ENCODE peak calls at places on chromosomes 11 and 22, in six cellular contexts. Z is H9, V is heart right ventricle, E is left ventricle myocardium inferior, J is PC-9, K is pancreas. U is an unnamed sample. For H3K4me1, the result is how much of the 10 kb centered on the place peaks cover.

GRCh38 chr11:1310315-1310687 is 869 bp upstream of the TOLLIP start:
- DNase-seq in Z (no peak), V (no peak), E (no peak), J (no peak), K (no peak), U (no peak)

GRCh38 chr11:12402027-12402426 is 24.7 kb downstream of the PARVA start:
- DNase-seq in Z (no peak), V (no peak), E (no peak), J (no peak), K (no peak), U (no peak)

GRCh38 chr11:35619030-35619753 is 932 bp downstream of the FJX1 start:
- DNase-seq in Z (peak), V (no peak), E (peak), J (peak), K (peak), U (peak)

GRCh38 chr11:44978961-44979331 is 28.3 kb upstream of the TP53I11 start:
- DNase-seq in Z (no peak), V (no peak), E (no peak), J (peak), K (no peak), U (no peak)

GRCh38 chr11:8934735-8935478 is 2.2 kb upstream of the C11orf16 start:
- DNase-seq in Z (no peak), V (no peak), E (no peak), J (peak), K (no peak), U (peak)

GRCh38 chr11:79412761-79413160 is 28.1 kb downstream of the TENM4 start:
- DNase-seq in Z (no peak), V (no peak), E (no peak), J (no peak), K (no peak), U (no peak)

GRCh38 chr11:13834463-13834862 is 128.1 kb upstream of the SPON1 start:
- DNase-seq in Z (peak), V (no peak), E (no peak), J (no peak), K (no peak), U (no peak)

GRCh38 chr11:10076458-10077141 is 217.4 kb downstream of the SBF2 start:
- DNase-seq in Z (peak), V (peak), E (peak), J (no peak), K (peak), U (no peak)

GRCh38 chr11:12249590-12250260 is 127.6 kb upstream of the PARVA start:
- DNase-seq in Z (no peak), V (no peak), E (no peak), J (peak), K (peak), U (no peak)

GRCh38 chr11:126512741-126513715 is 157.5 kb downstream of the ST3GAL4 start:
- DNase-seq in Z (no peak), V (no peak), E (no peak), J (no peak), K (no peak), U (no peak)

GRCh38 chr22:19732403-19733113 is 9.2 kb downstream of the GP1BB start:
- DNase-seq in Z (no peak), V (no peak), E (no peak), J (no peak), K (no peak), U (no peak)

GRCh38 chr22:44546686-44547310 is 48.8 kb upstream of the RTL6 start:
- DNase-seq in Z (no peak), V (no peak), E (no peak), J (no peak), K (no peak), U (no peak)

GRCh38 chr22:43884600-43885318 is 7.1 kb downstream of the PNPLA5 start:
- DNase-seq in Z (peak), V (peak), E (peak), J (no peak), K (no peak), U (peak)

GRCh38 chr11:86041975-86042378 is 26.9 kb downstream of the PICALM start:
- DNase-seq in Z (peak), V (peak), E (no peak), J (peak), K (no peak), U (peak)

GRCh38 chr11:122140535-122140934 is 24.5 kb upstream of the BLID start:
- DNase-seq in Z (no peak), V (no peak), E (no peak), J (peak), K (no peak), U (peak)

GRCh38 chr11:12787847-12788246 is 113.6 kb downstream of the TEAD1 start:
- DNase-seq in Z (no peak), V (no peak), E (no peak), J (no peak), K (no peak), U (peak)

GRCh38 chr22:32079110-32080089 is 36.3 kb downstream of the SLC5A1 start:
- DNase-seq in Z (peak), V (no peak), E (no peak), J (peak), K (no peak), U (peak)

GRCh38 chr22:22037740-22038139 is 55.2 kb upstream of the TOP3B start:
- DNase-seq in Z (no peak), V (no peak), E (no peak), J (no peak), K (no peak), U (peak)

GRCh38 chr11:72242141-72242540 is 1.8 kb downstream of the PHOX2A start:
- DNase-seq in Z (peak), V (no peak), E (no peak), J (no peak), K (no peak), U (no peak)

GRCh38 chr22:35586771-35587170 is 30.4 kb downstream of the MB start:
- DNase-seq in Z (no peak), V (no peak), E (no peak), J (no peak), K (no peak), U (no peak)

GRCh38 chr11:74142624-74143023 is 28.2 kb downstream of the C2CD3 start:
- DNase-seq in Z (no peak), V (no peak), E (no peak), J (no peak), K (no peak), U (no peak)

GRCh38 chr22:36991220-36991619 is 28.0 kb downstream of the TST start:
- DNase-seq in Z (peak), V (no peak), E (no peak), J (no peak), K (no peak), U (no peak)

GRCh38 chr22:19125474-19126308 is 3.5 kb upstream of the DGCR2 start:
- DNase-seq in Z (no peak), V (no peak), E (no peak), J (no peak), K (no peak), U (no peak)

GRCh38 chr11:33449798-33450197 is 192.6 kb downstream of the HIPK3 start:
- DNase-seq in Z (no peak), V (no peak), E (no peak), J (peak), K (no peak), U (no peak)

GRCh38 chr11:73290536-73290935 is 17.5 kb upstream of the ARHGEF17 start:
- DNase-seq in Z (no peak), V (no peak), E (no peak), J (no peak), K (no peak), U (no peak)

GRCh38 chr11:67373916-67374570 is 645 bp upstream of the CLCF1 start:
- DNase-seq in Z (peak), V (peak), E (peak), J (peak), K (peak), U (peak)

GRCh38 chr11:63738720-63739360 is 29.7 kb downstream of the ZFTA start:
- DNase-seq in Z (peak), V (peak), E (peak), J (peak), K (no peak), U (peak)

GRCh38 chr11:120738516-120739046 is 227.0 kb downstream of the GRIK4 start:
- DNase-seq in Z (no peak), V (no peak), E (no peak), J (no peak), K (no peak), U (no peak)

GRCh38 chr22:34798605-34799004 is 267.4 kb upstream of the ISX start:
- DNase-seq in Z (no peak), V (peak), E (no peak), J (no peak), K (no peak), U (no peak)

GRCh38 chr11:33160147-33160546 is 1.1 kb downstream of the CSTF3 start:
- DNase-seq in Z (no peak), V (no peak), E (no peak), J (peak), K (no peak), U (peak)

GRCh38 chr11:19071255-19071654 is 10.7 kb upstream of the MRGPRX2 start:
- DNase-seq in Z (peak), V (peak), E (peak), J (peak), K (peak), U (peak)

GRCh38 chr22:22342697-22343602 is 98.4 kb downstream of the VPREB1 start:
- DNase-seq in Z (peak), V (no peak), E (peak), J (peak), K (peak), U (no peak)

GRCh38 chr11:111193924-111194490 is 51.5 kb upstream of the POU2AF2 start:
- DNase-seq in Z (no peak), V (no peak), E (no peak), J (peak), K (no peak), U (no peak)

GRCh38 chr11:87722756-87723599 is 452.3 kb downstream of the RAB38 start:
- DNase-seq in Z (peak), V (peak), E (no peak), J (peak), K (no peak), U (no peak)

GRCh38 chr11:96314326-96315050 is 28.5 kb downstream of the MAML2 start:
- DNase-seq in Z (no peak), V (no peak), E (peak), J (peak), K (no peak), U (peak)

GRCh38 chr11:112368402-112368801 is 107.7 kb upstream of the PLET1 start:
- DNase-seq in Z (no peak), V (no peak), E (no peak), J (no peak), K (no peak), U (no peak)

GRCh38 chr11:39768214-39768613 is 1691.2 kb downstream of the LRRC4C start:
- DNase-seq in Z (no peak), V (no peak), E (no peak), J (no peak), K (no peak), U (no peak)

GRCh38 chr11:78868563-78868962 is 293.9 kb upstream of the NARS2 start:
- DNase-seq in Z (no peak), V (no peak), E (no peak), J (no peak), K (no peak), U (no peak)

GRCh38 chr11:62556102-62556871 is 9.7 kb upstream of the AHNAK start:
- DNase-seq in Z (peak), V (peak), E (peak), J (peak), K (peak), U (peak)
- H3K4me1 ChIP-seq in Z (under half), V (half or more), E (half or more), J (half or more), K (half or more), U (half or more)

GRCh38 chr22:29799217-29799680 is 32.1 kb downstream of the UQCR10 start:
- DNase-seq in Z (no peak), V (peak), E (peak), J (peak), K (peak), U (peak)
- H3K4me1 ChIP-seq in Z (under half), V (under half), E (half or more), J (half or more), K (under half), U (under half)

DNA sequence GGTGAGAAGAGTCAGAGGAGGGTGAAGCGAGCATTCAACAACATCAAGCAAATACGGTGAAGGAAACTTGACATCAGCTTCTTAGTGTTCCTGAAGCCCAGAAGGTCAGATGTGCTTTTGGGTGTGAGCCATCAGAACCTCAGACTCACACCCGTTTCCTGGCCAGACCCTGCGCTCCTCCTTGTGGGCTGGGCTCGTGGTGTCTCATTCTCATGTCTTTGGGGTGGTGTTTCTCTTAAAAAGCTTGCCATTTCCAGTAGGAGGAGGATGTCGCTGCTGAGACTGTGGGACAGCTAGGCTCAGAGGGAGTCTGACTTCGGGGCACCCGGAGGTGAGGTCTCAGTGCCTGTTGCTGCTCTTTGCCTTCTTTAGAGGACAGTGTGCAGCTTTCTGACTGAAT is 24.2 kb downstream of the PPFIBP2 start:
- DNase-seq in Z (no peak), V (peak), E (peak), J (no peak), K (no peak), U (no peak)
- H3K4me1 ChIP-seq in Z (under half), V (under half), E (under half), J (under half), K (under half), U (under half)

GRCh38 chr11:3001496-3001895 is 9.4 kb upstream of the NAP1L4 start:
- DNase-seq in Z (no peak), V (peak), E (peak), J (no peak), K (no peak), U (no peak)
- H3K4me1 ChIP-seq in Z (under half), V (under half), E (under half), J (under half), K (under half), U (under half)

GRCh38 chr11:45984192-45984591 is 61.7 kb downstream of the LARGE2 start:
- DNase-seq in Z (no peak), V (no peak), E (no peak), J (no peak), K (no peak), U (no peak)
- H3K4me1 ChIP-seq in Z (under half), V (under half), E (half or more), J (under half), K (under half), U (under half)

DNA sequence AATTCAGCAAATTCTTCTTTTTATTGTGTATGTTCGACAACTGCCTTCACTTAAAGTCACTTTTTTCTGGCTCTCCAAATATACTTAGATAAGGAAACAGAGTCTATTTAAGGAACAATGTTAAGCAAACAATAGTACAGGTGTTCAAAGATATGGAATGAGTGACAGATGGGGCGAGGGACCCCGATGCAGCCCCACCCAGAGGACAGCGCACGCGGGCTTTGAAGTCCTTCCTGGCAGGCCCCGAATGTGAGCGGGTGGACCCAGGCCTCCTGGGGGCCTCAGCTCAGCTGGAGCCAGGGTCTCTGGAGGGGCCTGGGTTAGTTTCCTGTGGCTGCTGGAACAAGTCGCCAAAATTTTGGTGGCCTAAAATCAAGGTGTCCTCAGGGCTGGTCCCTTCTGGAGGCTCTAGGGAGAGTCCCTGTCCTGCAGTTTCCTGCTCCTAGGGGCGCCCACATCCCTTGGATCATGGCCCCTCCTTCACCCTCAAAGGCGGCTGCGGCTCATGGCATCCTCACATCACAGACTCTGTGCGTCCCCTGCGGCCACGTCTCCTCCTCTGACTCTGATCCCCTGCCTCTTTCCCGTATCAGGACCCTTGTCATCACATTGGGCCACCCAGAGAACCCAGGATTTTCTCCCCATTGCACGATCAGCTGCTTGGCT is 40.6 kb upstream of the KCNQ1OT1 start:
- DNase-seq in Z (no peak), V (no peak), E (peak), J (no peak), K (peak), U (no peak)
- H3K4me1 ChIP-seq in Z (under half), V (under half), E (under half), J (under half), K (under half), U (under half)

U was measured in SJSA1.